ENCODE peak calls at places on chromosomes 2 and 18, in ten cellular contexts. K is PC-3, J is keratinocyte, V is A549, B is upper lobe of right lung, E is cardiac muscle cell, Y is OCI-LY7, T is stomach, Z is lung, O is IMR-90. C is an unnamed sample. For H3K4me1, the result is how much of the 10 kb centered on the place peaks cover.

GRCh38 chr2:41127351-41127750 is 675.5 kb upstream of the SLC8A1 start:
- DNase-seq in K (no peak), V (no peak), Z (no peak), B (no peak), J (no peak), Y (no peak), T (no peak), E (no peak), O (no peak), C (no peak)

GRCh38 chr2:88053301-88053700 is 2.3 kb downstream of the KRCC1 start:
- DNase-seq in Z (no peak), Y (no peak), E (no peak), O (peak), B (no peak), T (no peak), K (no peak), J (no peak), V (no peak), C (no peak)

GRCh38 chr2:237886702-237887481 is 27.5 kb downstream of the RAMP1 start:
- DNase-seq in Z (no peak), K (no peak), T (no peak), B (no peak), Y (no peak), E (peak), O (peak), J (no peak), V (no peak), C (peak)

GRCh38 chr2:223459328-223459939 is 142.7 kb downstream of the SCG2 start:
- DNase-seq in Y (peak), K (peak), O (peak), B (no peak), T (no peak), V (peak), J (no peak), Z (no peak), E (peak), C (no peak)

GRCh38 chr2:30686669-30687068 is 120.6 kb downstream of the CAPN13 start:
- DNase-seq in Z (peak), V (no peak), O (no peak), Y (no peak), B (no peak), J (no peak), T (no peak), E (no peak), K (no peak), C (no peak)

GRCh38 chr2:107263596-107264090 is 377.7 kb upstream of the ST6GAL2 start:
- DNase-seq in E (no peak), K (no peak), J (no peak), V (no peak), B (no peak), Z (no peak), T (no peak), Y (no peak), O (no peak), C (no peak)

GRCh38 chr2:223203971-223204370 is 152.0 kb downstream of the KCNE4 start:
- DNase-seq in V (no peak), J (no peak), E (no peak), Y (no peak), B (no peak), T (no peak), K (peak), O (peak), Z (no peak), C (no peak)

GRCh38 chr18:8951491-8951890 is 151.0 kb upstream of the NDUFV2 start:
- DNase-seq in K (peak), Y (peak), T (no peak), B (no peak), V (no peak), O (no peak), Z (no peak), J (no peak), E (no peak), C (no peak)

GRCh38 chr2:96931461-96931860 is 54.9 kb downstream of the FAM178B start:
- DNase-seq in T (no peak), V (no peak), O (no peak), J (no peak), K (no peak), E (no peak), Z (no peak), Y (no peak), B (no peak), C (no peak)

GRCh38 chr2:108287169-108287568 is 1.5 kb upstream of the SULT1C2 start:
- DNase-seq in Z (no peak), K (no peak), B (no peak), O (no peak), T (no peak), J (no peak), V (no peak), E (no peak), Y (no peak), C (no peak)

GRCh38 chr18:35456181-35456850 is 41.4 kb downstream of the INO80C start:
- DNase-seq in Z (no peak), J (no peak), T (no peak), B (no peak), V (peak), E (no peak), K (peak), O (peak), Y (no peak), C (no peak)

GRCh38 chr2:64826703-64827102 is 162.5 kb upstream of the SLC1A4 start:
- DNase-seq in Y (no peak), K (no peak), O (no peak), Z (no peak), B (no peak), E (no peak), T (no peak), J (no peak), V (no peak), C (no peak)

GRCh38 chr2:185738679-185739472 is at the start of gene FSIP2:
- DNase-seq in E (peak), Z (peak), K (peak), V (no peak), O (peak), T (peak), J (no peak), Y (no peak), B (peak), C (peak)

GRCh38 chr18:24421831-24422230 is 4.6 kb upstream of the IMPACT start:
- DNase-seq in T (no peak), Y (no peak), J (no peak), O (no peak), B (no peak), Z (no peak), K (no peak), V (no peak), E (no peak), C (no peak)

GRCh38 chr2:177489719-177490301 is 97.2 kb downstream of the AGPS start:
- DNase-seq in B (no peak), K (peak), T (no peak), O (peak), V (peak), Z (no peak), E (peak), Y (peak), J (no peak), C (no peak)

GRCh38 chr2:120763931-120764330 is 28.3 kb downstream of the GLI2 start:
- DNase-seq in O (no peak), T (no peak), Y (no peak), Z (no peak), J (no peak), V (no peak), B (peak), E (no peak), K (no peak), C (peak)

GRCh38 chr2:150339951-150340350 is 147.5 kb downstream of the RND3 start:
- DNase-seq in K (no peak), J (no peak), B (no peak), O (peak), V (no peak), Z (no peak), T (no peak), E (no peak), Y (no peak), C (no peak)

GRCh38 chr2:191707542-191707941 is 29.6 kb downstream of the NABP1 start:
- DNase-seq in J (no peak), V (no peak), O (no peak), K (no peak), Y (no peak), Z (no peak), B (no peak), T (no peak), E (no peak), C (no peak)

GRCh38 chr2:42969231-42970150 is 177.1 kb upstream of the HAAO start:
- DNase-seq in J (no peak), Y (no peak), B (no peak), Z (no peak), T (no peak), E (no peak), K (peak), V (peak), O (peak), C (no peak)
- H3K4me1 ChIP-seq in J (under half), Y (under half), B (under half), Z (under half), T (under half), E (under half), K (under half), V (under half), O (under half), C (under half)

DNA sequence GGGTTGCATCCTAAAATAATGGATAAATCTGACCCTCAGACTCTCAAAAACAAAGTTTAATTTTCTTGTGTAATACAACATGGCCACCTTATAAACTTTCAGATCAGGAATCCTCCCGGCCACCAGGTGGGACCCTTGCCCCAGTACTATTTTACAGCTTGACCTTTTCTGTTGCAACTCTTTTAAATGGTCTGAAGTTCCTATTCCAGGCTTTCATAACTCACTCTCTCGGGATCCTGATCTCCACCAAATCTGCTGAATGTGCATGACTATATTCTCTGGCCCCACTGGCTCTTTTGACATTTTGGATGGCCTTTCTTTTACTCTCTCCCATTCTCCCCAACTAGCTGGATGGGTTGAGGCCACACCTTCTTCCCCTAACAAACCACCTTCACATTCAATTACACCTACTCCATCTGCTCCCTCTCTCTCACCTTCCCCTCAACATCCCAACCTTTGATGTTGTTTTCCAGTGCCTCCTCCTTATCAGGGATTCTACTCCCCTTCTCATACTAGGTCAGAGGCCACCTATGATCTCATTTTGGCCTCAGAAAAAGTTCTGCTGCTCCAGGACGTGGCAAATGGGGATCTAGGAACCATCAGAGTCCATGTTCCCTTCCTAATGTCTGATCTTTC is 70.8 kb downstream of the SESTD1 start:
- DNase-seq in K (no peak), E (no peak), V (no peak), J (no peak), Y (no peak), Z (no peak), T (no peak), O (no peak), B (no peak), C (no peak)
- TF ChIP-seq CTCF in K (peak), E (no peak), V (no peak), J (no peak), Y (peak), Z (no peak), T (no peak), O (no peak), B (no peak), C (peak)

GRCh38 chr2:73827660-73828388 is 937 bp upstream of the STAMBP start:
- DNase-seq in Z (no peak), T (no peak), E (no peak), J (no peak), Y (peak), B (no peak), O (no peak), V (no peak), K (no peak), C (no peak)
- H3K4me3 ChIP-seq in Z (no peak), T (peak), E (no peak), J (no peak), Y (peak), B (peak), O (no peak), V (peak), K (peak), C (peak)

GRCh38 chr2:46333912-46334311 is 36.7 kb downstream of the EPAS1 start:
- DNase-seq in J (no peak), Z (no peak), V (peak), B (no peak), Y (no peak), E (no peak), O (no peak), K (no peak), T (no peak), C (no peak)
- H3K4me1 ChIP-seq in J (half or more), Z (half or more), V (half or more), B (half or more), Y (under half), E (under half), O (half or more), K (under half), T (half or more), C (under half)

DNA sequence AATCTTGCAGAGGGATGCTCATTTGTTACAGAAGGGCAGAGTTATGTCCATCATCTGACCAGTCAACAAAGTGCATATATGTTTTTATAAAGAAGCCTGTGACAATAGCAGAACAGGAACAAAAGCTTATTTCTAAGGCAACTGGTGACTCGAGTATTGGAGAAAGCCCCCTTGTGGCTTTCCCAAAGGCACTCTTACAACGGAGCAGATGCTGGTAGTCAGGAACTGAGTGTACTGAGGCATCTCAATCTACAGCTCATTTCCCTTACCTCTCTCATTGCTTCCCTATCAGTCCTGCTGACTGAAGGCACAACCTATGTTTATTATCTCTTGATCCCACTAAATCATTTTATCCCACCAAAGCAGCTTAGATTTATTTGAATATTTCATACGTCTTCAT is 557.1 kb upstream of the CHAC2 start:
- DNase-seq in E (peak), T (no peak), J (no peak), B (no peak), O (no peak), Z (no peak), V (peak), Y (peak), K (peak), C (no peak)
- TF ChIP-seq CTCF in E (no peak), T (no peak), J (no peak), B (no peak), O (no peak), Z (no peak), V (no peak), Y (no peak), K (peak), C (peak)

GRCh38 chr2:197454923-197455322 is 1.6 kb downstream of the COQ10B start:
- DNase-seq in J (no peak), B (no peak), Y (no peak), V (no peak), O (no peak), T (no peak), Z (no peak), K (no peak), E (no peak), C (no peak)
- H3K4me3 ChIP-seq in J (peak), B (peak), Y (peak), V (peak), O (peak), T (peak), Z (no peak), K (peak), E (peak), C (peak)

GRCh38 chr2:241129086-241129871 is 20.0 kb downstream of the PASK start:
- DNase-seq in O (no peak), V (no peak), E (no peak), T (no peak), Y (no peak), Z (no peak), K (no peak), J (no peak), B (peak), C (no peak)

GRCh38 chr2:241128266-241128665 is 21.0 kb downstream of the PASK start:
- DNase-seq in J (no peak), B (peak), E (no peak), V (no peak), O (no peak), Z (no peak), T (no peak), Y (no peak), K (no peak), C (no peak)

GRCh38 chr2:241125626-241126025 is 23.5 kb upstream of the MTERF4 start:
- DNase-seq in Y (no peak), O (no peak), E (no peak), K (no peak), Z (no peak), V (no peak), J (no peak), B (peak), T (no peak), C (no peak)

GRCh38 chr2:241126201-241126611 is 23.1 kb downstream of the PASK start:
- DNase-seq in Y (no peak), Z (no peak), V (no peak), E (no peak), T (no peak), K (no peak), O (no peak), J (no peak), B (peak), C (no peak)

GRCh38 chr2:241126771-241127202 is 22.5 kb downstream of the PASK start:
- DNase-seq in J (no peak), Z (no peak), Y (no peak), V (no peak), E (no peak), K (no peak), T (no peak), B (peak), O (no peak), C (no peak)
- H3K4me1 ChIP-seq in J (under half), Z (under half), Y (under half), V (under half), E (under half), K (under half), T (under half), B (under half), O (under half), C (under half)

GRCh38 chr2:216664593-216665034 is 30.7 kb downstream of the IGFBP5 start:
- DNase-seq in K (peak), T (peak), O (peak), Y (peak), E (no peak), B (no peak), J (no peak), V (no peak), Z (no peak), C (peak)
- TF ChIP-seq CTCF in K (peak), T (no peak), O (peak), Y (peak), E (peak), B (no peak), J (peak), V (no peak), Z (no peak), C (peak)